ENCODE peak calls at places on chromosomes 5 and 9, in four cellular contexts. Q is neuronal stem cell, D is IMR-90, G is mesendoderm. B is an unnamed sample.

GRCh38 chr5:22649076-22649475 is 204.1 kb downstream of the CDH12 start:
- DNase-seq in Q (no peak), D (no peak), G (no peak), B (no peak)

GRCh38 chr9:37575921-37576721 is at the start of gene FBXO10:
- DNase-seq in Q (peak), D (peak), G (peak), B (peak)

GRCh38 chr5:157612071-157612476 is 36.5 kb upstream of the ADAM19 start:
- DNase-seq in Q (no peak), D (no peak), G (no peak), B (no peak)

GRCh38 chr5:93294996-93295395 is 286.0 kb downstream of the NR2F1-AS1 start:
- DNase-seq in Q (no peak), D (peak), G (no peak), B (no peak)

GRCh38 chr9:93899609-93900435 is 55.3 kb downstream of the BARX1 start:
- DNase-seq in Q (no peak), D (no peak), G (no peak), B (no peak)

GRCh38 chr5:180494510-180495181 is 467 bp downstream of the CNOT6 start:
- DNase-seq in Q (peak), D (no peak), G (peak), B (peak)

GRCh38 chr9:77475641-77476473 is 172.3 kb downstream of the GNA14 start:
- DNase-seq in Q (no peak), D (peak), G (no peak), B (no peak)

GRCh38 chr5:119120893-119121292 is 50.0 kb downstream of the DMXL1 start:
- DNase-seq in Q (no peak), D (no peak), G (no peak), B (no peak)

GRCh38 chr9:27491164-27491563 is 32.9 kb upstream of the IFNK start:
- DNase-seq in Q (no peak), D (no peak), G (no peak), B (no peak)

GRCh38 chr5:56112526-56113121 is 117.9 kb upstream of the IL6ST start:
- DNase-seq in Q (no peak), D (peak), G (no peak), B (peak)

GRCh38 chr5:1300581-1301083 is 5.8 kb upstream of the TERT start:
- DNase-seq in Q (no peak), D (no peak), G (no peak), B (no peak)

GRCh38 chr9:90433398-90433890 is 209.2 kb downstream of the DIRAS2 start:
- DNase-seq in Q (peak), D (no peak), G (peak), B (peak)

GRCh38 chr9:73613092-73613701 is 461.5 kb downstream of the ANXA1 start:
- DNase-seq in Q (no peak), D (no peak), G (peak), B (peak)

GRCh38 chr5:179235416-179236400 is 109.6 kb downstream of the ADAMTS2 start:
- DNase-seq in Q (no peak), D (no peak), G (no peak), B (no peak)

GRCh38 chr5:14112998-14113652 is 30.0 kb upstream of the TRIO start:
- DNase-seq in Q (no peak), D (no peak), G (peak), B (peak)

GRCh38 chr9:19186240-19186639 is 44.3 kb upstream of the DENND4C start:
- DNase-seq in Q (no peak), D (no peak), G (no peak), B (peak)

GRCh38 chr9:7974335-7975005 is 174.9 kb upstream of the DMAC1 start:
- DNase-seq in Q (no peak), D (no peak), G (no peak), B (no peak)

GRCh38 chr9:135910757-135911156 is 3.4 kb upstream of the CAMSAP1 start:
- DNase-seq in Q (no peak), D (no peak), G (no peak), B (no peak)

GRCh38 chr5:79255786-79256557 is 20.0 kb downstream of the JMY start:
- DNase-seq in Q (peak), D (peak), G (peak), B (peak)

GRCh38 chr5:5141625-5142527 is 1.7 kb downstream of the ADAMTS16 start:
- DNase-seq in Q (peak), D (peak), G (peak), B (peak)

GRCh38 chr9:88980732-88981336 is 10.4 kb upstream of the S1PR3 start:
- DNase-seq in Q (no peak), D (peak), G (no peak), B (no peak)

GRCh38 chr5:64923151-64923685 is 154.5 kb downstream of the CWC27 start:
- DNase-seq in Q (no peak), D (peak), G (peak), B (no peak)

GRCh38 chr5:149688406-149688805 is 41.7 kb upstream of the PPARGC1B start:
- DNase-seq in Q (no peak), D (no peak), G (no peak), B (no peak)

GRCh38 chr5:113601423-113601822 is 87.9 kb downstream of the YTHDC2 start:
- DNase-seq in Q (no peak), D (no peak), G (no peak), B (no peak)

GRCh38 chr9:111041902-111042301 is 3.6 kb upstream of the LPAR1 start:
- DNase-seq in Q (no peak), D (no peak), G (no peak), B (no peak)

GRCh38 chr9:107282759-107283620 is at the start of gene RAD23B:
- DNase-seq in Q (peak), D (peak), G (peak), B (peak)

GRCh38 chr9:113634597-113635515 is 171.3 kb downstream of the RGS3 start:
- DNase-seq in Q (no peak), D (peak), G (peak), B (no peak)

GRCh38 chr5:100676807-100677631 is 141.8 kb downstream of the FAM174A start:
- DNase-seq in Q (no peak), D (peak), G (no peak), B (no peak)

GRCh38 chr9:35935755-35936509 is 22.0 kb downstream of the OR2S2 start:
- DNase-seq in Q (no peak), D (peak), G (no peak), B (peak)

GRCh38 chr5:149488645-149489306 is 62.5 kb downstream of the CSNK1A1 start:
- DNase-seq in Q (no peak), D (no peak), G (no peak), B (peak)

GRCh38 chr5:73996181-73996770 is 370.3 kb downstream of the ARHGEF28 start:
- DNase-seq in Q (no peak), D (no peak), G (no peak), B (no peak)

GRCh38 chr5:107381189-107381856 is 289.4 kb downstream of the EFNA5 start:
- DNase-seq in Q (no peak), D (peak), G (no peak), B (peak)

GRCh38 chr5:55852503-55852902 is 1.3 kb downstream of the IL31RA start:
- DNase-seq in Q (no peak), D (peak), G (no peak), B (no peak)

GRCh38 chr5:169795311-169795710 is 158.2 kb downstream of the DOCK2 start:
- DNase-seq in Q (no peak), D (no peak), G (no peak), B (no peak)

GRCh38 chr5:147479949-147480348 is 29.9 kb downstream of the DPYSL3 start:
- DNase-seq in Q (no peak), D (peak), G (no peak), B (no peak)

GRCh38 chr9:3464033-3464638 is 61.7 kb downstream of the RFX3 start:
- DNase-seq in Q (no peak), D (peak), G (no peak), B (no peak)

GRCh38 chr9:35341585-35341984 is 148.3 kb upstream of the RUSC2 start:
- DNase-seq in Q (no peak), D (peak), G (peak), B (no peak)

GRCh38 chr5:128036961-128037360 is 46.6 kb upstream of the SLC12A2 start:
- DNase-seq in Q (no peak), D (peak), G (peak), B (peak)

DNA sequence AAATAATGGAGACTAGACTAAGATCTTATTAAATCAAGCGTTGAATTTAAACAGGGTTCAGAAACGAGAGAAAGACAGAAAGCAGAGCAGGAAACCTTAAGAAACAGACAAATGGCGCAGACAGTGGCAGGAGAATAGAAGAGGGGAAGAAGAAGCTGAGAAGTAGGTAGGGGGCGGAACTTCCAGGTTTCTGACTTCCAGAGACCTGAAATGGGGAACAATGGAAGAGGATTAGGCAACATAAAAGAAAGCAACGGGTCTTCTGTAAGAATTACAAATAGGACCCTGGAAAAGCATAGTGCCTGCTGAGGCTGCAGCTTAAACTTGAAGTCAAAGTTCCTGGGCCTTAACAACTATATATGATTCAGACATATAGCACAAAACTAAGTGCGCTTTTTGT is 101.7 kb downstream of the BNC2 start:
- DNase-seq in Q (no peak), D (no peak), G (peak), B (no peak)
- H2BK5ac ChIP-seq in Q (no peak), D (no peak), G (no peak), B (no peak)

GRCh38 chr9:33167084-33167948 is at the start of gene B4GALT1:
- DNase-seq in Q (peak), D (peak), G (peak), B (peak)
- H3K23ac ChIP-seq in Q (peak), D (peak), G (peak), B (no peak)

GRCh38 chr5:40355181-40355580 is 324.5 kb upstream of the PTGER4 start:
- DNase-seq in Q (no peak), D (no peak), G (no peak), B (no peak)

GRCh38 chr5:40356248-40356647 is 323.5 kb upstream of the PTGER4 start:
- DNase-seq in Q (no peak), D (no peak), G (no peak), B (no peak)

GRCh38 chr5:40355842-40356241 is 323.9 kb upstream of the PTGER4 start:
- DNase-seq in Q (no peak), D (no peak), G (no peak), B (no peak)

GRCh38 chr5:40354171-40354570 is 325.5 kb upstream of the PTGER4 start:
- DNase-seq in Q (no peak), D (no peak), G (no peak), B (no peak)

GRCh38 chr5:40353442-40353841 is 326.3 kb upstream of the PTGER4 start:
- DNase-seq in Q (no peak), D (no peak), G (no peak), B (no peak)
- H2BK5ac ChIP-seq in Q (no peak), D (no peak), G (no peak), B (no peak)

GRCh38 chr9:130493476-130493875 is 48.7 kb downstream of the ASS1 start:
- DNase-seq in Q (no peak), D (no peak), G (no peak), B (no peak)

GRCh38 chr9:130491830-130492465 is 47.2 kb downstream of the ASS1 start:
- DNase-seq in Q (no peak), D (no peak), G (no peak), B (no peak)

GRCh38 chr9:130493021-130493420 is 48.3 kb downstream of the ASS1 start:
- DNase-seq in Q (no peak), D (no peak), G (no peak), B (no peak)

GRCh38 chr9:130497139-130497538 is 52.4 kb downstream of the ASS1 start:
- DNase-seq in Q (no peak), D (no peak), G (no peak), B (no peak)

GRCh38 chr9:130495067-130495466 is 50.3 kb downstream of the ASS1 start:
- DNase-seq in Q (no peak), D (no peak), G (no peak), B (no peak)
- H3K23ac ChIP-seq in Q (peak), D (no peak), G (no peak), B (no peak)

GRCh38 chr5:87266914-87267573 is 639 bp upstream of the RASA1 start:
- DNase-seq in Q (no peak), D (no peak), G (no peak), B (no peak)
- H2BK5ac ChIP-seq in Q (no peak), D (peak), G (peak), B (peak)

GRCh38 chr5:43602456-43602817 is 543 bp upstream of the NNT start:
- DNase-seq in Q (peak), D (peak), G (peak), B (no peak)

GRCh38 chr5:43602818-43603534 is at the start of gene NNT:
- DNase-seq in Q (peak), D (peak), G (peak), B (peak)

GRCh38 chr5:43604699-43605098 is 1.7 kb downstream of the NNT start:
- DNase-seq in Q (no peak), D (no peak), G (no peak), B (no peak)

GRCh38 chr5:43601454-43602260 is 1.3 kb upstream of the NNT start:
- DNase-seq in Q (no peak), D (peak), G (peak), B (no peak)

DNA sequence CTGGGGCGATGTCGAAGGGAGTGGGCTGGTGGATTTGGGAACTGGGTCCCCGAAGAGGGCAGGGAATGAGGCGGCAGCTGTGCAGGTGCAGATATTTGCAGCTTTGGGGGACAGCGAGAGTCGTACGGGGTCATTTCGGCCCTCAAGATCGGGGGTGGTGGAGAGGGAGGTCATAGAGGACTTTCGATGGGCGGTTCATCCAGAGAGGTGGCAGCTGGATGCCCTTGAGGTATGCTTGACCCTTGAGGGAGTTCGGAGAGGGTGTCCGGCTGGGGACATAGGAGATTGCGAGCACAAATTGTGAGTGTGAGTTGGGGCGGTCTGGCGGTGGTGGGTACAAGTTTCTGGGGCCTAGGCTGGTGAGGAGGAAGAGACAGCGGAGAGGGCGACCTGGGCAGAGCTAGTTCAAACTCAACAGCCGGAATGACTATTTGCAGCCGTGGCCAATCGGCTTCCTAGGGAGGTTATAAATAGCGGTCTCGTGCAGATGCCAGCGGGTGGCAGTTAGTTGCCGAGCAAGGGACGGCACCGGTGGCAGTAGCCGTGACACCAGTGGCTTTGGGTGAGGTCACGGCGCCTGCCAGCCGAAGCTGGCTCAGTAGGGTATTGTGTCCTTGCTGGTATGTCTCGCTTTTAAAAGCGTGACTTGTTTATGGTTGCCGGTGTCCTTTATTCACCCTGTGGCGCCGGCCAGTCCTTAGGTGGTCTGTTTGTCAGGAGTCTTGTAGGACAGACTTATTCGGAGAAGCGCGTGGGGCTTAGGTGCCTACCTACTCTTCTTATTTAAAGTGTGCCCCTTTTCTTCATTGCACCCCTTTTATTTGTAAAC is 769 bp downstream of the NNT start:
- DNase-seq in Q (no peak), D (peak), G (peak), B (peak)
- H3K23ac ChIP-seq in Q (peak), D (peak), G (peak), B (peak)